ENCODE peak calls at places on chromosomes 11 and 22, in six cellular contexts. P, J, S, Z, Y and W are unnamed samples.

GRCh38 chr22:32620992-32621391 is 146.4 kb downstream of the FBXO7 start:
- DNase-seq in J (no peak), S (no peak), P (no peak), Y (no peak), Z (no peak), W (no peak)

GRCh38 chr11:121467965-121468364 is 15.2 kb upstream of the SORL1-AS1 start:
- DNase-seq in Z (no peak), Y (no peak), S (no peak), P (no peak), J (peak), W (no peak)

GRCh38 chr11:134065381-134065780 is 3.5 kb upstream of the JAM3 start:
- DNase-seq in P (no peak), J (no peak), Z (no peak), Y (no peak), S (no peak), W (no peak)

GRCh38 chr22:39134366-39135091 is 18.0 kb downstream of the CBX7 start:
- DNase-seq in J (no peak), Y (no peak), S (no peak), Z (no peak), P (no peak), W (no peak)

GRCh38 chr11:86575208-86575855 is 97.1 kb downstream of the ME3 start:
- DNase-seq in J (no peak), P (peak), S (peak), Y (peak), Z (no peak), W (no peak)

GRCh38 chr11:79794484-79795393 is 353.9 kb upstream of the TENM4 start:
- DNase-seq in Y (no peak), S (no peak), J (no peak), Z (no peak), P (no peak), W (no peak)

GRCh38 chr22:18078329-18079041 is 695 bp downstream of the PEX26 start:
- DNase-seq in P (peak), J (no peak), Y (peak), S (no peak), Z (no peak), W (peak)

GRCh38 chr22:41417622-41418390 is 28.8 kb downstream of the TOB2 start:
- DNase-seq in S (no peak), Y (peak), J (no peak), Z (no peak), P (peak), W (no peak)

GRCh38 chr11:57421066-57421465 is 5.9 kb downstream of the SLC43A3 start:
- DNase-seq in J (no peak), Z (no peak), P (no peak), Y (no peak), S (no peak), W (no peak)

GRCh38 chr11:124800226-124800929 is at the start of gene MSANTD2:
- DNase-seq in Y (peak), Z (peak), S (peak), P (peak), J (peak), W (peak)

GRCh38 chr11:92087916-92088537 is 136.6 kb upstream of the FAT3 start:
- DNase-seq in Z (no peak), P (no peak), Y (no peak), J (no peak), S (no peak), W (no peak)

GRCh38 chr11:126703661-126704060 is 296.9 kb downstream of the KIRREL3 start:
- DNase-seq in J (no peak), Z (no peak), S (no peak), P (no peak), Y (no peak), W (no peak)

GRCh38 chr22:35761037-35761436 is 43.4 kb downstream of the APOL5 start:
- DNase-seq in Z (no peak), J (no peak), S (no peak), P (no peak), Y (peak), W (no peak)
- TF ChIP-seq CTCF in Z (no peak), J (no peak), S (peak), P (no peak), Y (peak), W (peak)

DNA sequence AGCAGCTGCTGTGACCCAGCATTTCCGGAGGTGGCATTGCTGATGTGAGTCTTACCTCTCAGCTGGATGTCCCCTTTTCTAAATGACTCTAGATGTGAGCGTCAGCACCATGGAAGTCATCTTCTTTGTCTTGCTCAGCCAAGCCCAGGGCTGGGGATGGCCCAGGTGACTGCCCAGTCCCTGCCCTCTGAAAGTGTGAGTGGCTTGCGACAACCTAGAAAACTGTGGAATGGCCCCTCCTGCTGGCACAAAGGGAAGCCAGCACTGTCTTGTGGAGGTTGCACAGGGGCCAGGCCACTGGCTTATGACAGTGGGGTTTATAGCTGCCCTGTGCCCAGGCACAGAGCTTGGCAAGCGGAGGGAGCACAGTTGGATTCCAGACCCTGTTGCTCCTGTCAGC is 6.2 kb downstream of the TUB start:
- DNase-seq in P (no peak), J (no peak), S (no peak), Z (no peak), Y (no peak), W (no peak)
- TF ChIP-seq CTCF in P (no peak), J (no peak), S (peak), Z (no peak), Y (peak), W (peak)

GRCh38 chr11:112024778-112025678 is at the start of gene DLAT:
- DNase-seq in J (peak), Z (peak), Y (peak), S (peak), P (peak), W (peak)

GRCh38 chr11:112025682-112026081 is 474 bp downstream of the DLAT start:
- DNase-seq in J (no peak), P (no peak), Y (no peak), Z (no peak), S (no peak), W (no peak)

GRCh38 chr11:112019066-112019465 is 6.1 kb upstream of the DLAT start:
- DNase-seq in Y (no peak), S (no peak), P (no peak), Z (no peak), J (no peak), W (no peak)

GRCh38 chr11:112024178-112024777 is 930 bp upstream of the DLAT start:
- DNase-seq in J (no peak), Y (no peak), P (no peak), Z (no peak), S (no peak), W (no peak)

DNA sequence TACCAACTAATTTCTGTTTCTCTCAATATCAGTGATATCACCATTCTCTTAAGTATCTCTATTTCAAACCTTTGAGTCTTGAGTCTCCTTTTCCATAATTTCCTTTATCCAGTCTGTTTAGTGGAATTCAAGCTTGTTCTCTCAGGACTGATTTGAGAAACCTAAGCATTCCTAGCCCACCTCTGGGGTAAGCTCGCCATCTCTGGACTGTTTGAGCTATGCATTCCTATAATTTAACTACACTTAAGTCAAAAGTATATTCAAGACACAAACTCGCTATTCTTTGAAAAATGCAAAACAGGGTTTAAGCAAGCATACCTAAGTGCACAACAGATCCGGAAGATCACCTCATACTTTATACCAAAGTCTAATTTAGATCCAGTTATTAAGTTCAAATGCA is 2.1 kb upstream of the DLAT start:
- DNase-seq in P (no peak), J (no peak), Z (no peak), Y (no peak), S (no peak), W (no peak)
- TF ChIP-seq CTCF in P (no peak), J (no peak), Z (no peak), Y (no peak), S (no peak), W (peak)

GRCh38 chr11:65113361-65113756 is 1.7 kb downstream of the TM7SF2 start:
- DNase-seq in J (no peak), S (no peak), P (peak), Z (no peak), Y (no peak), W (no peak)

GRCh38 chr11:65112226-65112550 is 516 bp downstream of the TM7SF2 start:
- DNase-seq in S (no peak), J (no peak), P (no peak), Y (no peak), Z (no peak), W (no peak)

GRCh38 chr11:65112551-65113360 is 1.1 kb downstream of the TM7SF2 start:
- DNase-seq in P (peak), Y (no peak), S (no peak), J (peak), Z (peak), W (peak)

GRCh38 chr11:65114538-65115171 is 2.8 kb downstream of the ZNHIT2 start:
- DNase-seq in J (no peak), Y (no peak), P (no peak), S (no peak), Z (no peak), W (no peak)

GRCh38 chr11:65113839-65114238 is 2.2 kb downstream of the TM7SF2 start:
- DNase-seq in Y (no peak), P (peak), Z (no peak), S (no peak), J (no peak), W (no peak)
- TF ChIP-seq CTCF in Y (no peak), P (no peak), Z (no peak), S (no peak), J (no peak), W (no peak)

DNA sequence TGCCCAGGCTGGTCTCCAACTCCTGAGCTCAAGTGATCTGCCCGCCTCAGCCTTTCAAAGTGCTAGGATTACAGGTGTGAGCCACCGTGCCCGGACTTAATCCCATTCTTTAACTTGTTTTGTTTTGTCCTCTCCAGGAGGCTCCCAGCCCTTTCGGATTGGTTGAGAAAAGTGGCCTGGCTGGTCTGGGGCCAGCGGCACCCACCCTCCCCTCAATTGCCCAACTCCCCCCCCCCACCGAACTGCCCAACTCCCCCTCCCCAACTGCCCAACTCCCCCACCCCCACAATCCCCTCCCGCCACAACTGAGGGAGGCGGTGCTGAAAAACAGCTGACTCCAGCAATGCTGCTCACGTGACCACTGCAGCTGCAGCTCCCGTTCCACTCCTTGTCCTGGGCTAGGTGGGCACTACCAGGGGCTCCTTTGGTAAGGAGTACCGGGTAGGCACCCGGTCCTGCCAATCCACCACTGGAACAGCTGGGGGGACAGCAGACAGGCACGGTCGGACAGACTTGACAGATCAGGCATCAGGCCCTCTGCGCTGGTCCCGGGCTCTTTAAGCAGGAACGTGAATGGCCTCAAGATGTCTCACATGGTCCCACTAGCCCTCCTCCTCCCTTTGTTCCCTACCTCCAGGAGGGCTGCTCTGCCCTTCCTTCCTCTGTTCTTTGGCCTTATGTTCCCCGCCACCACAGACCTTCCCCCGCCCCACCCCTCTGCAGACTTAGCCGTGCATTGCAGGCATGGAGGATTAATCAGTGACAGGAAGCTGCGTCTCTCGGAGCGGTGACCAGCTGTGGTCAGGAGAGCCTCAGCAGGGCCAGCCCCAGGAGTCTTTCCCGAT is at the start of gene TCN2:
- DNase-seq in P (peak), J (peak), Y (peak), S (peak), Z (peak), W (peak)
- TF ChIP-seq CTCF in P (no peak), J (no peak), Y (peak), S (no peak), Z (no peak), W (no peak)

DNA sequence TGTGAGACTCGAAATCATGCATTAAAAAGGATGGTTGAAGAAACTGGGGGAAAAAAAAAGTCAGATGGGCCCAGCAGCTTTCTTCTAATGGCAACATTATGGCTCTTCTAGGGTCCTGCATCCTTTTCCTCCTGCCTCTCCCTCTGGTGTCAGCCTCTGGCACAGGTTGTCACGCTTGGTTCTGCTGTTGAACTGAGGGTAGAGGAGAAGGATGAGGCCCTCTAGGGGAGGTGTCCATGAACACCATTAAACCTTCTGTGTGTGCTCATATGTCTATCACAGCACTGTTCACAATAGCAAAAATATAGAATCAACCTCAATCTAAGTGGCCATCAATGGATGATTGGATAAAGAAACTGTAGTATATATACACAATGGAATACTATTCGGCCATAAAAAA is 36.0 kb downstream of the BUD13 start:
- DNase-seq in P (no peak), Z (no peak), Y (no peak), S (no peak), J (no peak), W (no peak)
- TF ChIP-seq CTCF in P (no peak), Z (no peak), Y (no peak), S (peak), J (no peak), W (no peak)

GRCh38 chr11:109963101-109963500 is 130.1 kb upstream of the ZC3H12C start:
- DNase-seq in S (no peak), P (no peak), J (no peak), Y (no peak), Z (no peak), W (no peak)
- TF ChIP-seq CTCF in S (no peak), P (no peak), J (no peak), Y (no peak), Z (no peak), W (no peak)

DNA sequence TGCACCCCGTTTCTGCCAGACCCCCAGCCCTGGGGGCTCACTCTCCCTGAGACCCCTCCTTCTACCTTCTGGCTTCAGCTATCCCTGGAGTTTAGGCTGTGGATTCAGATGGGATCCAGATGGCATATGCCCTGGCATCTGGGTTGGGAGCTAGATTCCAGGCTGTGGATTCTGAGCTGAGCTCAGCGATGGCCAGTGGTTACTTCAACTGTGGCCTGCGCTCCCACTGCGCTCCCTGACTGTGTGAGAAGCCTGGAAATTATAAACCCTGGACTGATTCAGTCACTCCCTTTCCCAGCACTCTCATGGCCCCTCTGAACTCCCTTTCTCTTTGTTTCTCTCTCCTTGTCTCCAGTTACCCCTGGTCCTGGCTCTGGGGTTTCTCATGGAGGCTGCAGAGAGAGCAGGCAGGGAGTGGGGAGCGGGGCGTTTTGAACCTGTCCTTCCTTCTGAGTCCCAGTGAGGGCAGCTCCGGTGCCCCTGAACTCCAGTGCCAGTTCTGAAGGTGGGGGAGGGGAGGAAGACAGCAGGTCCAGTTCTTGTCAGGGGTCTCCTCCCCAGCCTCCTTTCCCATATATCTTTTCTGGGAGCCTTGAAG is 4.8 kb downstream of the ARHGEF17 start:
- DNase-seq in Y (no peak), S (peak), Z (no peak), P (no peak), J (no peak), W (no peak)
- TF ChIP-seq CTCF in Y (no peak), S (no peak), Z (no peak), P (no peak), J (no peak), W (no peak)

DNA sequence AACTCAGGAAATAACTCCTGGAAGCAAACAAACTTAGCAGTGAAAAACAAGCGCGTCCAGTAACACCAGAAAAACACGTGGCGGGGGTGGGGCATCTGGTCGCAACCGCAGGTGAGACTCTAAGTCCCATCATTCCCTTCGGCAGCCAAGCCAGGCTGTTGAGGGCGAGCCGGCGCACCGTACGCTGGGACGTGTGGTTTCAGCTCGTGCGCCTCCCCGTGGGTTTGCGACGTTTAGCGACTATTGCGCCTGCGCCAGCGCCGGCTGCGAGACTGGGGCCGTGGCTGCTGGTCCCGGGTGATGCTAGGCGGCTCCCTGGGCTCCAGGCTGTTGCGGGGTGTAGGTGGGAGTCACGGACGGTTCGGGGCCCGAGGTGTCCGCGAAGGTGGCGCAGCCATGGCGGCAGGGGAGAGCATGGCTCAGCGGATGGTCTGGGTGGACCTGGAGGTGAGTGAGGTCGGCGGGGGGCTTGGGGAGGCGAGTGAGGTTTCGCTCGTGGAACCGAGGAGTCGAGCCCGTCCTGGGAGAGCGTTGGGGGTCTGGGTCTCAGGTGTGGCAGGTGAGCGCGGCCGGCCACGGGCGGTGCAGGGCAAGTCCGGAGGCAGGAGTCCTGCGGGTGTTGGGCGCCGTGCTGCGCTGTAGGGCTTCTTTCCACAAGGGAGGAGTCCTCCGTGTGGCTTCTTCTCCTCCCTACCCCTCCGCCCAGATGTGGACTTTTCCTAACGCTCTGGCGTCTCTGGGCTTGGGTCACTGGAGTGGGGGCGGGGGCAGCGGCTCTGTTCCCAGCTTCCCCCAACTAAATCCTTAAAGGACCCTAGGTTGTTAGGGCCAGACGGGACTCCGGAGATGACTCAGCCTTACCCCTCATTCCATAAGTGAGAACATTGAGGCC is at the start of gene REXO2:
- DNase-seq in J (peak), S (peak), Y (peak), Z (peak), P (peak), W (peak)
- TF ChIP-seq CTCF in J (no peak), S (peak), Y (peak), Z (no peak), P (no peak), W (peak)

GRCh38 chr22:24106385-24107381 is 74.6 kb upstream of the SUSD2 start:
- DNase-seq in Y (no peak), Z (no peak), S (no peak), P (no peak), J (peak), W (no peak)
- TF ChIP-seq CTCF in Y (peak), Z (no peak), S (peak), P (peak), J (no peak), W (no peak)